ENCODE peak calls at places on chromosomes 5 and 9, in four cellular contexts. V is prostate gland, J is cardiac muscle cell, E is DND-41. I is an unnamed sample.

GRCh38 chr5:167217097-167217743 is 1074.2 kb upstream of the WWC1 start:
- DNase-seq in V (no peak), J (peak; percentile 17), E (no peak), I (no peak)

GRCh38 chr9:114884787-114885452 is 45.5 kb downstream of the TNFSF8 start:
- DNase-seq in J (no peak), E (no peak), V (peak; percentile 94), I (no peak)

GRCh38 chr9:122904466-122904822 is 715 bp downstream of the RC3H2 start:
- DNase-seq in J (peak; percentile 48), V (no peak), E (peak; percentile 34), I (peak; percentile 10)

GRCh38 chr5:109409061-109409843 is 522 bp downstream of the PJA2 start:
- DNase-seq in E (peak; percentile 87), V (peak; percentile 63), J (peak; percentile 80), I (peak; percentile 72)

GRCh38 chr5:54537720-54538119 is 20.2 kb downstream of the SNX18 start:
- DNase-seq in V (no peak), J (no peak), E (no peak), I (no peak)

GRCh38 chr5:81971086-81971693 is 633 bp upstream of the ATG10 start:
- DNase-seq in E (peak; percentile 31), V (no peak), J (peak; percentile 34), I (peak; percentile 68)

GRCh38 chr5:71586052-71586940 is 844 bp upstream of the MCCC2 start:
- DNase-seq in E (peak; percentile 47), J (peak; percentile 53), V (no peak), I (no peak)

GRCh38 chr9:89375181-89375760 is 57.0 kb downstream of the SECISBP2 start:
- DNase-seq in E (peak; percentile 45), V (no peak), J (no peak), I (no peak)

GRCh38 chr5:172002310-172002709 is 4.1 kb downstream of the FBXW11 start:
- DNase-seq in E (no peak), V (no peak), J (peak; percentile 17), I (no peak)

GRCh38 chr9:8430945-8431344 is 631.4 kb upstream of the DMAC1 start:
- DNase-seq in V (no peak), E (no peak), J (no peak), I (no peak)

GRCh38 chr9:113624721-113625120 is 161.2 kb downstream of the RGS3 start:
- DNase-seq in J (no peak), E (no peak), V (no peak), I (no peak)

GRCh38 chr9:132239518-132239917 is 77.7 kb downstream of the NTNG2 start:
- DNase-seq in V (no peak), J (no peak), E (peak; percentile 19), I (no peak)

GRCh38 chr9:112487799-112488345 is 1.2 kb downstream of the KIAA1958 start:
- DNase-seq in V (no peak), E (no peak), J (no peak), I (no peak)

GRCh38 chr9:12350775-12351174 is 342.4 kb upstream of the TYRP1 start:
- DNase-seq in E (no peak), J (no peak), V (no peak), I (no peak)

GRCh38 chr9:21904371-21904770 is 89.8 kb downstream of the CDKN2A start:
- DNase-seq in J (no peak), V (no peak), E (no peak), I (no peak)
- H3K9me3 ChIP-seq in J (no peaks in the 10 kb centered on the region), V (no peaks in the 10 kb centered on the region), E (peaks cover 13% of the 10 kb centered on the region), I (peaks cover 9% of the 10 kb centered on the region)

GRCh38 chr5:10130881-10131280 is 118.8 kb downstream of the ATPSCKMT start:
- DNase-seq in J (no peak), V (no peak), E (no peak), I (no peak)
- H3K9me3 ChIP-seq in J (no peaks in the 10 kb centered on the region), V (no peaks in the 10 kb centered on the region), E (no peaks in the 10 kb centered on the region), I (no peaks in the 10 kb centered on the region)

DNA sequence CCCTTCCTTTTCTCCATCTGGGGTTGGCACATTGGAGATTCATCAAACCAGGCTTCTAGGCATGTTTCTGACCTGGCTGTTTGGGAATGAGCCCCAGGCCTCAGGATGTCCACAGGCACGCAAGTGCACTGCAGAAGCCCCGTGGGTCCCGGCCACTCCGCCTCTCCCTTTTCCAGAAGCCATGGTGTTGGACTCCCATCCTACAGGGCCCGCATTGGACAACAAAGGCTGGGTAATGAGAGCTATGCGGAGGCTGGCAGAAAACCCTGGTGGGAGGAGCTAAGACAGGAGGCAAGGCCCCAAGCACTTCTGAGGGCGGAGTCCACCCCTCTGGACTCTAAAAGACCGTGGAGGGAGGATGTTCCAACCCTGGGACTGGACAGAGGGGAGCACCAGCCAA is 160.6 kb downstream of the OLFM1 start:
- DNase-seq in J (no peak), V (no peak), E (no peak), I (peak; percentile 23)
- H3K9me3 ChIP-seq in J (no peaks in the 10 kb centered on the region), V (no peaks in the 10 kb centered on the region), E (no peaks in the 10 kb centered on the region), I (no peaks in the 10 kb centered on the region)

GRCh38 chr5:180848265-180848664 is 12.8 kb downstream of the ZFP62 start:
- DNase-seq in V (no peak), E (no peak), J (no peak), I (no peak)
- H3K9me3 ChIP-seq in V (no peaks in the 10 kb centered on the region), E (peaks cover 24% of the 10 kb centered on the region), J (peaks cover 15% of the 10 kb centered on the region), I (peaks cover 25% of the 10 kb centered on the region)

GRCh38 chr5:140764177-140765020 is 21.5 kb upstream of the PCDHA1 start:
- DNase-seq in J (no peak), V (no peak), E (no peak), I (no peak)
- H3K9me3 ChIP-seq in J (no peaks in the 10 kb centered on the region), V (peaks cover 3% of the 10 kb centered on the region), E (peaks cover 58% of the 10 kb centered on the region), I (peaks cover 44% of the 10 kb centered on the region)

I was measured in CD8-positive, alpha-beta memory T cell.